ENCODE peak calls at places on chromosomes 3 and 15, in nine cellular contexts. U is A549, B is AG04450, A is astrocyte of the cerebellum, X is GM13976, W is stomach, Q is thyroid gland, G is endodermal cell, V is GM23338. F is an unnamed sample.

GRCh38 chr15:73985101-73985873 is 6.8 kb downstream of the STOML1 start:
- DNase-seq in U (no peak), B (peak; percentile 55), A (no peak), X (no peak), W (no peak), Q (no peak), G (no peak), V (no peak), F (no peak)

GRCh38 chr3:107855710-107856109 is 235.1 kb downstream of the CD47 start:
- DNase-seq in U (peak; percentile 16), B (no peak), A (no peak), X (no peak), W (no peak), Q (no peak), G (peak; percentile 54), V (peak; percentile 34), F (no peak)

GRCh38 chr15:77419050-77419835 is 661 bp downstream of the PEAK1 start:
- DNase-seq in U (peak; percentile 45), B (no peak), A (no peak), X (peak; percentile 63), W (peak; percentile 27), Q (peak; percentile 36), G (peak; percentile 80), V (peak; percentile 70), F (peak; percentile 35)

GRCh38 chr15:70902105-70902504 is 9.5 kb downstream of the LRRC49 start:
- DNase-seq in U (no peak), B (peak; percentile 65), A (peak; percentile 49), X (no peak), W (no peak), Q (no peak), G (peak; percentile 54), V (no peak), F (no peak)

GRCh38 chr3:142981108-142981507 is 17.6 kb upstream of the PAQR9 start:
- DNase-seq in U (no peak), B (no peak), A (no peak), X (no peak), W (no peak), Q (no peak), G (no peak), V (peak; percentile 54), F (no peak)

GRCh38 chr3:55177749-55178148 is 249.9 kb upstream of the LRTM1 start:
- DNase-seq in U (no peak), B (no peak), A (no peak), X (no peak), W (no peak), Q (peak; percentile 46), G (no peak), V (no peak), F (no peak)

GRCh38 chr15:64697911-64698369 is 77.4 kb downstream of the RBPMS2 start:
- DNase-seq in U (no peak), B (no peak), A (no peak), X (no peak), W (no peak), Q (peak; percentile 22), G (no peak), V (no peak), F (no peak)

GRCh38 chr15:38885001-38885400 is 320.4 kb upstream of the RASGRP1 start:
- DNase-seq in U (no peak), B (no peak), A (no peak), X (no peak), W (no peak), Q (no peak), G (no peak), V (no peak), F (no peak)

GRCh38 chr3:197007296-197007940 is 22.2 kb downstream of the MELTF start:
- DNase-seq in U (no peak), B (no peak), A (no peak), X (no peak), W (no peak), Q (no peak), G (no peak), V (no peak), F (no peak)

GRCh38 chr15:101510212-101511197 is 21.0 kb upstream of the PCSK6 start:
- DNase-seq in U (no peak), B (no peak), A (no peak), X (no peak), W (no peak), Q (no peak), G (no peak), V (no peak), F (no peak)

GRCh38 chr3:133445111-133445510 is 45.3 kb downstream of the BFSP2 start:
- DNase-seq in U (no peak), B (no peak), A (no peak), X (no peak), W (no peak), Q (no peak), G (no peak), V (no peak), F (no peak)

GRCh38 chr15:40204100-40204499 is 34.8 kb upstream of the PAK6 start:
- DNase-seq in U (no peak), B (no peak), A (no peak), X (no peak), W (no peak), Q (no peak), G (no peak), V (no peak), F (no peak)

GRCh38 chr3:111668912-111669488 is 73.9 kb upstream of the ZBED2 start:
- DNase-seq in U (peak; percentile 55), B (peak; percentile 37), A (no peak), X (peak; percentile 31), W (no peak), Q (no peak), G (no peak), V (peak; percentile 84), F (no peak)

GRCh38 chr3:4571690-4572334 is 78.7 kb downstream of the ITPR1 start:
- DNase-seq in U (no peak), B (no peak), A (no peak), X (no peak), W (no peak), Q (no peak), G (no peak), V (peak; percentile 53), F (no peak)

DNA sequence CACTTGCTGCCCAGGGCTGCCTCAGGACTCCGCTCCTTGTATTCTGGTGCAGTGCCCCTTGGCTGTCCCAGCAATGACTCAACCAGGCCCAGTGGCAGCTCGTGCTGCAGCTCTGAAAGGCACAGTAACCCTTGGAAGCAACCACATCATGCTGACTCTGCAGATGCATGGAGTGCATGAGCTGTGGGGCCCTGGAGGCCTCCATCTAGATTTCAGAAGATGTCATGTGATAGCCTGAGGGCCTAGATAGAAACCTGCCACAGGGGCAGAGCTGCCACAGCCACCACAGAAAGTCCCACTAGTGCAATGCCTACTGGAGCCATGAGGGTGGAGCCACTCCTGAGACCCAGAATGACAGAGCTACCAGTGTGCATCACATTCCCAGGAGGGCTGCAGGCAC is 117.1 kb upstream of the SMAD3 start:
- DNase-seq in U (no peak), B (no peak), A (no peak), X (no peak), W (no peak), Q (no peak), G (no peak), V (no peak), F (no peak)
- TF ChIP-seq CTCF in U (no peak), B (no peak), A (no peak), X (no peak), W (no peak), Q (no peak), G (no peak), V (no peak), F (no peak)

DNA sequence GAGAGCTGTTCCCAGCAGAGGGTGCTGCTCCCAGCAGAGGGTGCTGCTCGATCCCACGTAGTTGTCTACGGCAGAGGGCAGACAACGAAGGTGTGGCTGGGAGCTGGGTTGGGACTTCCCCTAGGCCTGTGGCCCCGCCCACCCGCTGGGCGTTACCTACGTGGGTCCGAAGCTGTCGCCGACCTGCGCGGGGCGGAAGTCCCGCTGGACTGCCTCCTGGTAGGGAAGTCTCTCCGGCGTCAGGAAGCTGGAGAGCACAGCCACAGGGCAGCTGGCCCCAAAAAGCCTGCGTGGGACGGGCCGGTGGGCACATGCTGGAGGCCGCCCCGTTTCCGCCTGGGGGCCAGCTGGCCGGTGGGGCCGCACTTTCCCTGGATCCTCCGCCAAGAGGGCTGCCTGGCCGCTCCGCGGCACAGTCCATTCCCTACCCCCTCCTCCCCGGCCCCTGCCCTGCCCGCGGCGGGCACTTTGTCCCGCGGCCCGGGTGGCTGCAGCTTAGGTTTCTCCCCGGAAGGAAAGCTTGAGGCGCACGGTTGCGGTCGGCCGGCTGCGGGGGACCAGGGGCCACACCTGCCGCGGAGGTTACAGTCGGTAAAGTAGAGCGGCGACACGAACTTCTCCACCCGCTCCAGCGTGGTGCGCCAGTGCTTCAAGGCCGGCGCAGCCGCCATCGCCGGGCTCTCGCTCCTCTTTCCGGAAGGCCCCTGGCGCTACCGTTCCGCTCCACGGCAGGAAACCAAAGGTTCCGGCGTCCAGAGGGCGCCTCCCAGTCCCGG is at the start of gene MAN2C1:
- DNase-seq in U (peak; percentile 98), B (peak; percentile 84), A (peak; percentile 79), X (peak; percentile 97), W (peak; percentile 98), Q (peak; percentile 98), G (peak; percentile 98), V (peak; percentile 98), F (peak; percentile 83)
- TF ChIP-seq CTCF in U (peak; percentile 95), B (peak; percentile 76), A (peak; percentile 75), X (peak; percentile 89), W (peak; percentile 73), Q (peak; percentile 65), G (peak; percentile 83), V (peak; percentile 96), F (peak; percentile 75)

DNA sequence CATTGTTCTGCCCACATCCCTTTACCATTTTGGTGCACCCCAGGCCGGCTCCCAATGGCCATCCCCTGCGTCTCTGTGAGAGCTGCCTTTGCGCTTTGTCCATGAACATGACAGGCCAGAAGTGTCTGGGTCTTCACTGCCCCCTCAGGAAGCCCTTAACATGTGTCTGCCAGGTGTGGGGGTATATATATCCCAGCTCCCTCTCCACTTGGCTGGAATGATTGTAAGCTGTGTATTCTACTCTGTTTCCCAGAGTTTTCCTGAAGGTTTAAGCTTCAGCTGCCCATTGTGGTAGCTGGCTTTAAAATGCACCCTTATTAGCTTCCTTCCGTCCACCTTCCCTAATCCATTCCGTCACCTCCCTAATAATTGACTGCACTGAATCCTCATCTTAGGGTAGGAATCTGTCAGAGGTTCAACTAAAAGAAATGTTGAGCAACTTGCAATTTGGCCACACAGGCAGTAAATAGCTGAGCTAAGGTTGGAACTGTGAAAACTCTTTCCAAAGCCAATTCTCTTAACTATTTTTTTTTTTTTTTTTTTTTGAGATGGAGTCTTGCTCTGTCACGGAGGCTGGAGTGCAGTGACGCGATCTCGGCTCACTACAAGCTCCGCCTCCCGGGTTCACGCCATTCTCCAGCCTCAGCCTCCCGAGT is 30.4 kb upstream of the UBE2E1 start:
- DNase-seq in U (no peak), B (no peak), A (no peak), X (no peak), W (no peak), Q (no peak), G (peak; percentile 36), V (no peak), F (no peak)
- TF ChIP-seq CTCF in U (no peak), B (no peak), A (no peak), X (no peak), W (no peak), Q (no peak), G (no peak), V (no peak), F (no peak)

GRCh38 chr3:83193526-83193925 is 1432.1 kb upstream of the GBE1 start:
- DNase-seq in U (no peak), B (no peak), A (peak; percentile 2), X (no peak), W (no peak), Q (no peak), G (no peak), V (no peak), F (no peak)

GRCh38 chr3:83195243-83195642 is 1433.8 kb upstream of the GBE1 start:
- DNase-seq in U (no peak), B (no peak), A (no peak), X (no peak), W (no peak), Q (no peak), G (no peak), V (no peak), F (no peak)

GRCh38 chr3:83189634-83190033 is 1428.2 kb upstream of the GBE1 start:
- DNase-seq in U (no peak), B (no peak), A (no peak), X (no peak), W (no peak), Q (no peak), G (no peak), V (no peak), F (no peak)
- TF ChIP-seq CTCF in U (no peak), B (no peak), A (no peak), X (no peak), W (no peak), Q (no peak), G (no peak), V (no peak), F (no peak)